ENCODE peak calls at places on chromosomes 1 and 21, in nine cellular contexts. J, Q, Y, H, F, T, O, D and V are unnamed samples.
A peak's percentile ranks its signal among the peaks of the same experiment; 100 is the strongest.

GRCh38 chr1:244918422-244919319 is 54.3 kb upstream of the HNRNPU start:
- DNase-seq in H (peak; percentile 43), Q (peak; percentile 15), O (peak; percentile 38), J (peak; percentile 41), F (peak; percentile 12), Y (peak; percentile 25), D (peak; percentile 15), T (no peak), V (peak; percentile 67)

GRCh38 chr1:47388548-47389238 is 27.4 kb upstream of the FOXE3 start:
- DNase-seq in O (peak; percentile 81), D (peak; percentile 82), Q (peak; percentile 72), H (peak; percentile 72), F (peak; percentile 56), J (peak; percentile 64), T (no peak), Y (peak; percentile 37), V (peak; percentile 25)

GRCh38 chr21:46142581-46143473 is 12.6 kb downstream of the FTCD start:
- DNase-seq in O (no peak), J (no peak), F (no peak), D (no peak), H (no peak), Y (peak; percentile 37), Q (no peak), T (no peak), V (no peak)

GRCh38 chr1:52631759-52632331 is 1.1 kb upstream of the SHISAL2A start:
- DNase-seq in T (no peak), Y (no peak), Q (peak; percentile 11), J (peak; percentile 17), F (no peak), H (no peak), D (no peak), O (no peak), V (peak; percentile 19)

GRCh38 chr1:165871311-165872067 is 44.1 kb downstream of the UCK2 start:
- DNase-seq in D (peak; percentile 31), J (no peak), T (no peak), Y (no peak), H (peak; percentile 67), F (peak; percentile 49), Q (no peak), O (peak; percentile 85), V (peak; percentile 33)

GRCh38 chr1:2346691-2347408 is 44.5 kb downstream of the MORN1 start:
- DNase-seq in O (no peak), J (no peak), H (no peak), D (no peak), T (no peak), Q (no peak), F (no peak), Y (peak; percentile 16), V (no peak)

GRCh38 chr21:44334637-44335030 is 4.6 kb downstream of the CFAP410 start:
- DNase-seq in J (no peak), O (no peak), H (no peak), Q (no peak), T (no peak), D (no peak), F (no peak), Y (peak; percentile 35), V (no peak)

GRCh38 chr1:20988030-20988825 is 188.5 kb downstream of the EIF4G3 start:
- DNase-seq in D (no peak), Q (peak; percentile 62), O (no peak), J (no peak), T (no peak), H (no peak), F (no peak), Y (no peak), V (no peak)

GRCh38 chr1:246005067-246005466 is 502.0 kb downstream of the SMYD3 start:
- DNase-seq in J (no peak), O (peak; percentile 94), T (peak; percentile 92), Q (peak; percentile 98), Y (no peak), F (peak; percentile 77), H (no peak), D (no peak), V (no peak)

GRCh38 chr1:195065437-195065836 is 1542.8 kb downstream of the KCNT2 start:
- DNase-seq in Q (no peak), F (no peak), O (no peak), D (no peak), T (no peak), J (no peak), H (no peak), Y (no peak), V (no peak)

GRCh38 chr1:57672741-57673140 is 248.9 kb upstream of the DAB1 start:
- DNase-seq in Y (no peak), T (no peak), Q (no peak), O (no peak), F (no peak), J (no peak), D (no peak), H (no peak), V (no peak)

GRCh38 chr21:44765231-44766013 is 36.2 kb downstream of the UBE2G2 start:
- DNase-seq in O (no peak), D (no peak), F (peak; percentile 60), T (no peak), Q (peak; percentile 54), J (no peak), Y (no peak), H (no peak), V (no peak)

GRCh38 chr1:22780696-22781095 is 70.1 kb downstream of the EPHB2 start:
- DNase-seq in T (no peak), D (peak; percentile 22), Y (no peak), F (no peak), H (no peak), J (peak; percentile 61), O (peak; percentile 58), Q (peak; percentile 11), V (no peak)

GRCh38 chr1:76576876-76577817 is 290.1 kb upstream of the ST6GALNAC5 start:
- DNase-seq in D (no peak), J (no peak), H (no peak), T (no peak), O (no peak), F (no peak), Q (no peak), Y (no peak), V (no peak)

GRCh38 chr1:203914292-203914691 is 52.9 kb downstream of the SNRPE start:
- DNase-seq in Y (no peak), H (no peak), F (no peak), O (no peak), J (no peak), Q (no peak), T (no peak), D (no peak), V (no peak)

GRCh38 chr1:9371391-9371935 is 78.8 kb downstream of the SPSB1 start:
- DNase-seq in Q (peak; percentile 54), F (no peak), T (peak; percentile 44), Y (no peak), D (peak; percentile 67), J (peak; percentile 23), O (no peak), H (peak; percentile 42), V (no peak)

GRCh38 chr1:220528049-220528678 is at the start of gene MARK1:
- DNase-seq in D (peak; percentile 62), J (peak; percentile 89), O (peak; percentile 76), Q (peak; percentile 1), H (peak; percentile 41), T (no peak), F (peak; percentile 56), Y (peak; percentile 47), V (no peak)

DNA sequence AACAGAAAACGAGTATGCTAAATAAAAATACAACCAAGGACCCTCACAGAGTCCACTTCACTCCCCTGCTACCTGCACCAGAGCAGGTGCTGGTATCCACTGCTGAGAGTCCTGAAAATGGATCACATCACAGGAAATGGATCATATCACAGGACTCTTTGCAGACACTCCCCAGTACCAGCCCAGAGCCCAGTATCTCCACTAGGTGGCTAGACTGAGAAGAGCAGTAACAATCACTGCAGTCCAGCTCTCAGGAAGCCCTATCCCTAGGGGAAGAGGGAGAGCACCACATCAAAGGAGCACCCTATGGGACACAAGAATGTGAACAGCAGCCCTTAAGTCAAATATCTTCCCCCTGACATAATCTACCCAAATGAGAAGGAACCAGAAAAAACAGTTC is 28.0 kb downstream of the AGBL4 start:
- DNase-seq in J (no peak), T (no peak), H (no peak), O (peak; percentile 8), Q (no peak), D (no peak), F (peak; percentile 3), Y (no peak), V (no peak)
- TF ChIP-seq CTCF in J (no peak), T (no peak), H (no peak), O (no peak), Q (no peak), D (no peak), F (no peak), Y (no peak), V (no peak)

GRCh38 chr1:91611498-91611917 is 110.9 kb downstream of the CDC7 start:
- DNase-seq in Y (no peak), J (peak; percentile 13), Q (no peak), D (no peak), O (peak; percentile 18), T (no peak), F (no peak), H (no peak), V (no peak)
- TF ChIP-seq CTCF in Y (no peak), J (no peak), Q (no peak), D (no peak), O (no peak), T (no peak), F (no peak), H (no peak), V (no peak)

GRCh38 chr1:198068280-198068679 is 88.5 kb upstream of the NEK7 start:
- DNase-seq in Q (no peak), O (no peak), H (no peak), F (no peak), J (no peak), D (no peak), Y (no peak), T (no peak), V (no peak)

GRCh38 chr1:198075296-198075695 is 81.5 kb upstream of the NEK7 start:
- DNase-seq in H (no peak), Q (no peak), F (no peak), J (no peak), D (no peak), T (no peak), Y (no peak), O (no peak), V (no peak)

GRCh38 chr1:198072177-198072576 is 84.6 kb upstream of the NEK7 start:
- DNase-seq in Y (no peak), F (peak; percentile 9), D (no peak), J (peak; percentile 7), O (peak; percentile 14), T (no peak), Q (peak; percentile 35), H (no peak), V (no peak)
- TF ChIP-seq CTCF in Y (no peak), F (no peak), D (no peak), J (peak; percentile 41), O (no peak), T (peak; percentile 15), Q (peak; percentile 43), H (no peak), V (no peak)

DNA sequence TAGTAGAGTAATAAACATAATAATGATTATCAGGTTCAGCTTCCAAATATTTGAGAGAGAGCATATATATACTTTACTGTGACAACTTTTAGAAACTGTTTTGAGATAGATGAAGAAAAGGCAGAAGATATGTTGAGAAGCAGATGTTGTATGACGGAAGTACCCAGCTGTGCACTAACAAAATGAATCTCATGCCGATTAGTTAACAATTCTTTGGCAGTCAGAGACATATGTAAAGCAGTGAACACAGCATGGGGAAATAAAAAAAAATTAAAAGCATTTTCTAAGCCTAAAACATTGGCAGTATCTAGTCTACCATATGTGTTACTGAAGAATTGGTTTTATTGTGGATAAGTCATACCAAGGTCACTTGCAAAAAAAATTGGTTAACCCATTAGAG is 51.8 kb downstream of the MAGI3 start:
- DNase-seq in Y (no peak), D (no peak), J (no peak), Q (no peak), H (no peak), O (no peak), T (no peak), F (no peak), V (no peak)
- TF ChIP-seq CTCF in Y (no peak), D (no peak), J (no peak), Q (no peak), H (no peak), O (no peak), T (no peak), F (no peak), V (no peak)